ENCODE peak calls at places on chromosomes 16 and 17, in eight cellular contexts. P is germinal center, C is Caki2, T is endothelial cell, Z is AG09319, K is thyroid gland, G is NCI-H510A treated with DMSO at 0.1 percent for 48 hours, V is GM06990. D is an unnamed sample.

GRCh38 chr17:65393514-65393913 is 167.9 kb downstream of the AXIN2 start:
- DNase-seq in K (no peak), C (no peak), G (no peak), Z (no peak), P (no peak), T (no peak), V (no peak), D (no peak)

GRCh38 chr17:75753514-75754377 is 11.2 kb downstream of the GALK1 start:
- DNase-seq in Z (no peak), P (peak; percentile 85), V (peak; percentile 83), G (peak; percentile 47), K (peak; percentile 68), C (no peak), T (peak; percentile 73), D (no peak)

GRCh38 chr16:89191033-89191900 is 9.1 kb downstream of the SLC22A31 start:
- DNase-seq in P (no peak), C (no peak), V (peak; percentile 21), Z (no peak), T (peak; percentile 6), K (no peak), G (no peak), D (no peak)

GRCh38 chr16:31108035-31108793 is at the start of gene BCKDK:
- DNase-seq in T (peak; percentile 62), G (peak; percentile 22), Z (no peak), V (peak; percentile 88), C (peak; percentile 74), P (peak; percentile 82), K (peak; percentile 60), D (peak; percentile 62)

GRCh38 chr16:81500833-81501521 is 56.4 kb downstream of the CMIP start:
- DNase-seq in K (no peak), G (no peak), C (no peak), P (peak; percentile 88), Z (no peak), T (no peak), V (no peak), D (no peak)

GRCh38 chr16:85991856-85992255 is 92.9 kb downstream of the IRF8 start:
- DNase-seq in C (no peak), Z (no peak), T (no peak), K (no peak), V (no peak), G (no peak), P (no peak), D (no peak)

GRCh38 chr17:57257213-57257873 is 1.0 kb downstream of the MSI2 start:
- DNase-seq in V (no peak), Z (no peak), T (no peak), G (no peak), K (no peak), C (no peak), P (peak; percentile 19), D (peak; percentile 22)

GRCh38 chr16:84571010-84571409 is 46.9 kb downstream of the COTL1 start:
- DNase-seq in Z (no peak), C (no peak), G (no peak), T (no peak), K (no peak), V (no peak), P (no peak), D (no peak)

GRCh38 chr16:85555549-85556455 is 57.3 kb upstream of the GSE1 start:
- DNase-seq in C (peak; percentile 30), T (peak; percentile 55), K (peak; percentile 70), P (peak; percentile 71), V (peak; percentile 64), G (no peak), Z (no peak), D (no peak)

GRCh38 chr16:1494129-1494640 is 1.0 kb downstream of the TELO2 start:
- DNase-seq in K (peak; percentile 27), T (peak; percentile 48), Z (peak; percentile 43), V (peak; percentile 13), C (peak; percentile 38), G (no peak), P (no peak), D (no peak)

D was measured in SW480.